ENCODE peak calls at places on chromosomes 4 and X, in four cellular contexts. V is neural progenitor cell; X is CD8-positive, alpha-beta T cell; G is tibial artery. P is an unnamed sample.
A peak's percentile ranks its signal among the peaks of the same experiment; 100 is the strongest.

GRCh38 chr4:181319629-181320028 is 923.6 kb upstream of the TENM3 start:
- DNase-seq in G (no peak), X (no peak), V (peak; percentile 8), P (no peak)

GRCh38 chr4:48033825-48034413 is 17.3 kb downstream of the NIPAL1 start:
- DNase-seq in X (peak; percentile 36), G (no peak), V (peak; percentile 17), P (no peak)

GRCh38 chr4:165294907-165295306 is 32.6 kb upstream of the MSMO1 start:
- DNase-seq in X (peak; percentile 17), V (peak; percentile 32), G (no peak), P (no peak)

GRCh38 chr4:88211473-88212252 is 53.2 kb upstream of the ABCG2 start:
- DNase-seq in G (no peak), V (peak; percentile 63), X (peak; percentile 33), P (no peak)

GRCh38 chr4:43607827-43608461 is 715.4 kb downstream of the GRXCR1 start:
- DNase-seq in G (no peak), X (no peak), V (no peak), P (no peak)

GRCh38 chr4:176566769-176567168 is 226.0 kb downstream of the VEGFC start:
- DNase-seq in X (no peak), V (no peak), G (no peak), P (no peak)

GRCh38 chr4:141702472-141703182 is 66.2 kb downstream of the IL15 start:
- DNase-seq in V (no peak), X (no peak), G (no peak), P (no peak)

GRCh38 chr4:5708829-5709680 is 696 bp upstream of the EVC2 start:
- DNase-seq in G (no peak), V (peak; percentile 50), X (no peak), P (no peak)

GRCh38 chrX:110310896-110311295 is 7.0 kb downstream of the AMMECR1 start:
- DNase-seq in G (no peak), V (no peak), X (no peak), P (no peak)

GRCh38 chr4:183200453-183200852 is 101.4 kb downstream of the WWC2 start:
- DNase-seq in G (peak; percentile 29), X (no peak), V (peak; percentile 44), P (peak; percentile 83)

GRCh38 chr4:1049591-1049905 is 38.1 kb downstream of the FGFRL1 start:
- DNase-seq in X (no peak), V (peak; percentile 5), G (no peak), P (peak; percentile 44)

GRCh38 chr4:142886566-142886965 is 40.5 kb upstream of the INPP4B start:
- DNase-seq in V (peak; percentile 20), G (no peak), X (no peak), P (no peak)

GRCh38 chrX:97629597-97629985 is 745.9 kb downstream of the RPA4 start:
- DNase-seq in G (no peak), V (no peak), X (no peak), P (no peak)

GRCh38 chr4:73679836-73680235 is 59.6 kb upstream of the RASSF6 start:
- DNase-seq in X (no peak), G (no peak), V (no peak), P (no peak)

GRCh38 chrX:153871451-153871850 is 14.5 kb downstream of the L1CAM start:
- DNase-seq in V (peak; percentile 63), X (no peak), G (no peak), P (no peak)

GRCh38 chr4:76689079-76689817 is 208.7 kb downstream of the SOWAHB start:
- DNase-seq in X (no peak), V (peak; percentile 91), G (peak; percentile 34), P (peak; percentile 62)

GRCh38 chr4:10093801-10094552 is 22.6 kb downstream of the WDR1 start:
- DNase-seq in X (no peak), G (no peak), V (no peak), P (peak; percentile 71)

GRCh38 chrX:133185119-133185518 is 33.0 kb downstream of the TFDP3 start:
- DNase-seq in X (no peak), G (no peak), V (no peak), P (no peak)

GRCh38 chr4:82710202-82710929 is 88.2 kb downstream of the SCD5 start:
- DNase-seq in X (no peak), V (peak; percentile 18), G (no peak), P (no peak)

GRCh38 chrX:112941209-112941788 is 100.7 kb upstream of the AMOT start:
- DNase-seq in G (no peak), X (no peak), V (no peak), P (no peak)

GRCh38 chr4:96154676-96155075 is 314.8 kb downstream of the PDHA2 start:
- DNase-seq in G (no peak), V (no peak), X (no peak), P (no peak)
- H3K4me1 ChIP-seq in G (no peaks in the 10 kb centered on the region), V (peaks cover 9% of the 10 kb centered on the region), X (no peaks in the 10 kb centered on the region), P (no peaks in the 10 kb centered on the region)

GRCh38 chrX:13763489-13763888 is 28.9 kb downstream of the OFD1 start:
- DNase-seq in V (peak; percentile 25), X (no peak), G (peak; percentile 46), P (peak; percentile 48)

GRCh38 chrX:13764765-13765164 is 30.2 kb downstream of the OFD1 start:
- DNase-seq in G (no peak), X (no peak), V (peak; percentile 71), P (no peak)

GRCh38 chrX:13764284-13764683 is 29.7 kb downstream of the OFD1 start:
- DNase-seq in X (no peak), G (no peak), V (peak; percentile 52), P (no peak)

GRCh38 chrX:13770013-13770412 is 35.5 kb downstream of the OFD1 start:
- DNase-seq in X (no peak), G (no peak), V (no peak), P (no peak)

DNA sequence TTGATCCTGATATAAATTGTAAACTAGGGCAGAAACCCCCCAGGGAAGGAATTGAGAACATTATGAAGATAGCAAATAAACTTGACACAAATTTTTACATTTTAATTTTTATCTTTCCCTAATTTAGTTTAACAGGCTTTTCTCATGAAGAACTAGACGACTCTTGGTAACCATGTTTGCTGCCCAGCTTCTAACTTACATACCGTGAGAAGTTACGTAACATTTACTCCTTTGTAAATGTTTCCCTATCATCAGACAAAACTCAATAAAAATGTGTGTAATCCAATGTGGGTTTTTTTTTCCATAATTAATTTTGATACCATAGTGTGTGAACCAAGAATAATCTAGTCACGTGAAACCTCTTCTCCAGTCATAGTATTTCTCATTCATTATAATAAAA is 34.4 kb downstream of the OFD1 start:
- DNase-seq in X (no peak), G (no peak), V (no peak), P (no peak)
- H3K36me3 ChIP-seq in X (peaks cover 32% of the 10 kb centered on the region), G (peaks cover 31% of the 10 kb centered on the region), V (peaks cover 21% of the 10 kb centered on the region), P (peaks cover 36% of the 10 kb centered on the region)

DNA sequence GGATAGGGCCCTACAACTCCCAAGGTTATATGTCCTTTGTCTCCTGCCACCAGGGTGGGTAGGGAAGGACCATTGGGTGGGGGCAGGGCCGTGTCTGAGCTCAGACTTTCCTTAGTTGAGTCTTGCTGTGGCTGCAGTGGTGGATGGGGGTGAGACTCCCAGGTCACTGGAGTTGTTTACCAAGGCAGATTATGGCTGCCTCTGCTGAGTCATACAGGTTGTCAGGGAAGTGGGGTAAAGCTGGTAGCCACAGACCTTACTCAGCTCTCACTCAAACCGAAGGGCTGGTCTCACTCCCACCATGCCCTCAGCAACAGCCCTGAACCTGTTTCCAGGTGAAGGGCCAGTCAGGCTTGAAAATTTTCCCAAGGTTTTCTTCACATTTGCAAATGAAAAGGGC is 58.8 kb upstream of the FAAH2 start:
- DNase-seq in X (no peak), V (no peak), G (no peak), P (no peak)
- H3K9me3 ChIP-seq in X (no peaks in the 10 kb centered on the region), V (peaks cover 7% of the 10 kb centered on the region), G (peaks cover 12% of the 10 kb centered on the region), P (no peaks in the 10 kb centered on the region)

DNA sequence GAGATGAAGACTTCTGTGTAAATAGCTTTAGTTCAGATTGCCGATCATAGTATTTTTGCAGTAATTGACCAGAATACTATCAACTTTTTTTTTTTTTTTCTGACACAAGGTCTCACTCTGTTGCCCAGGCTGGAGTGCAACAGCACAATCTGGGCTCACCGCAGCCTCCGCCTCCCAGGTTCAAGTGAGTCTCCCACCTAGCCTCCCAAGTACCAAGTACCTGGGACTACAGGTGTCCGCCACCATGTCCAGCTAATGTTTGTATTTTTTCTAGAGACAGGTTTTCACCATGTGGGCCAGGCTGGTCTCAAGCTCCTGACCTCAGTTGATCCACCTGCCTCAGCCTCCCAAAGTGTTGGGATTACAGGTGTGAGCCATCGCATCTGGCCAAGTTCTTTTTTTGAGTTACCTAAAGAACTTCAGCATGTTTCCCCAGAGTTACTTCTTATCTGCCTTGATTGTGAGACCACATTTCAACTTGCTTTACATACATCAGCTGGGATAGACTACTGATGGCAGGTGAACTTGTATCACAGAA is 2.8 kb downstream of the UGDH start:
- DNase-seq in V (no peak), X (no peak), G (no peak), P (no peak)
- H3K4me1 ChIP-seq in V (peaks cover 6% of the 10 kb centered on the region), X (peaks cover 17% of the 10 kb centered on the region), G (no peaks in the 10 kb centered on the region), P (peaks cover 27% of the 10 kb centered on the region)

DNA sequence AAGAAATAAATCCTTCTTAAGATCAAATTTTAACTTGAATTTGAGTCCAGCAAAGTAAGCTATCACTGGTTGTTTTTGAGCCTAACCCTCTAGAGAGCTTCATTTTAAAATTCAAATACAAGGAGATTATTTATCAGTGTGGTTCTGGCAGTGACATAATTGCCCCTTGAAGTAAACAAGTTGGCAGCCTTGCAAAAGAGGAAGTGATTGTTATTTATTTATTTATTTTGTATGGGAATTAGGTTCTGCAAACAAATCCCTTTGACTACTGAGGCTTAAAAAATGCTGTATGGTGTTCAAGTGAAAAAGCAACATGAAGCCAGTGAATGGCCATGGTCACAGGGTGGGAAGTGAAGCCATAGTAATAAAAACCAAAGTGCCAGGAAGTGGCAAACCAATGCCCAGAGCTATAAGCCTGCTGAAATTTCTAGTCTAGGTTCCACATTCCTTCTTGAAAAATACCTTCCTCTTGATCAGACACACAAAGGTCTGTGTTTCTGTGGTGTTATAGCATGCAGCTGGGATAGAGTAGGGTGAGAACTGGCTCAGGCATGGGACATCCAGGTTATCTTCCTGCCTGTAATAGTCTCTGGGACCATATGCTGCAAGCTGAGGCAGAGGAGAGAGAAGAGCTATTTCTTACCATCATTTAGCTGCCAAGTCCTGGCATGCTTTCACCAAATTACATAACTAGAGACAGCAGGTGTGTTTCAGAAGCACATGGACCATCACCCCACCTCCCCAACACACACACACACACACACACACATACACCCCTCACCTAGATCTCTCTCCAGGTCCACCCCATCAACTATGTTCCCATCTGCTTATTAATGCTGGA is 47.1 kb upstream of the TSPAN7 start:
- DNase-seq in V (no peak), X (no peak), G (no peak), P (no peak)
- H3K36me3 ChIP-seq in V (no peaks in the 10 kb centered on the region), X (no peaks in the 10 kb centered on the region), G (no peaks in the 10 kb centered on the region), P (no peaks in the 10 kb centered on the region)

DNA sequence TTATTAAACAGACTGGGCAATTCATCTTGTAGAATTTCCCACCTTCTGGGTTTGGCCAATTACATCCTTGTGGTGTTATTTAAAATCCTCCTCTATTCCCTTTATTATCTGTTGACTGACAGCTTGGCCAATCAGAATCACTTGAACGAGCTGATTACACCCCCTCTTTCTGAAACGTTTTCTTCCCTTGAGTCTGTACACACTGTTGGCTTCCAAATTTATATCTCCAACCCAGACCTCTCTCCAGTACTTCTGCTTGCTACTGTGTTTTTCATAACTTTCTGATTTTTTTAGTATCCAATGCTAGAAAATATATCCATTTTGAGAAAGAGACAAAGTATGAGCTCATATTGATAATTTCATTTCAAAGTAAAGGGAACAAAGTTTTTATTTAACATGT is 14.8 kb downstream of the CD38 start:
- DNase-seq in G (no peak), X (no peak), V (no peak), P (no peak)
- H3K9me3 ChIP-seq in G (no peaks in the 10 kb centered on the region), X (no peaks in the 10 kb centered on the region), V (no peaks in the 10 kb centered on the region), P (no peaks in the 10 kb centered on the region)

GRCh38 chr4:8439914-8440490 is 521 bp downstream of the ACOX3 start:
- DNase-seq in G (peak; percentile 33), V (peak; percentile 38), X (no peak), P (no peak)
- H3K4me1 ChIP-seq in G (no peaks in the 10 kb centered on the region), V (peaks cover 40% of the 10 kb centered on the region), X (peaks cover 54% of the 10 kb centered on the region), P (peaks cover 74% of the 10 kb centered on the region)